ENCODE peak calls at places on chromosome 21, in seven cellular contexts. G is A549, H is heart right ventricle, K is cardiac muscle cell, W is astrocyte of the spinal cord, J is chondrocyte, E is thoracic aorta. A is an unnamed sample.

GRCh38 chr21:45803613-45804340 is 160.3 kb downstream of the PCBP3 start:
- DNase-seq in J (no peak), G (no peak), E (no peak), H (no peak), W (no peak), K (no peak), A (no peak)

GRCh38 chr21:37912616-37913015 is 3.6 kb downstream of the KCNJ6 start:
- DNase-seq in H (no peak), J (no peak), W (no peak), E (no peak), G (no peak), K (no peak), A (no peak)

GRCh38 chr21:42770717-42771502 is 108.4 kb downstream of the WDR4 start:
- DNase-seq in G (no peak), W (no peak), H (no peak), J (no peak), K (no peak), E (no peak), A (no peak)

GRCh38 chr21:29187939-29188338 is 57.5 kb downstream of the MAP3K7CL start:
- DNase-seq in E (no peak), G (no peak), J (no peak), W (peak), K (peak), H (no peak), A (no peak)

GRCh38 chr21:45944601-45945000 is 37.0 kb upstream of the COL6A1 start:
- DNase-seq in E (no peak), G (no peak), H (no peak), K (no peak), W (no peak), J (no peak), A (no peak)

GRCh38 chr21:41124626-41125240 is 43.2 kb upstream of the BACE2 start:
- DNase-seq in H (no peak), K (no peak), J (no peak), E (no peak), G (no peak), W (no peak), A (no peak)

GRCh38 chr21:36902793-36903192 is 63.7 kb downstream of the HLCS start:
- DNase-seq in J (no peak), H (no peak), K (peak), E (no peak), G (no peak), W (peak), A (no peak)

GRCh38 chr21:46454634-46455390 is 3.9 kb upstream of the DIP2A start:
- DNase-seq in H (no peak), G (no peak), J (no peak), E (no peak), K (peak), W (no peak), A (no peak)

GRCh38 chr21:46326110-46326703 is 2.3 kb downstream of the PCNT start:
- DNase-seq in E (no peak), W (no peak), G (no peak), J (no peak), H (no peak), K (no peak), A (no peak)

GRCh38 chr21:34881421-34881820 is 167.7 kb downstream of the RUNX1 start:
- DNase-seq in H (no peak), W (peak), K (peak), J (no peak), E (no peak), G (no peak), A (no peak)

GRCh38 chr21:35079181-35079580 is 30.1 kb upstream of the RUNX1 start:
- DNase-seq in K (no peak), E (no peak), H (no peak), G (no peak), J (no peak), W (no peak), A (no peak)

GRCh38 chr21:42560517-42561179 is 47.0 kb downstream of the SLC37A1 start:
- DNase-seq in W (no peak), K (no peak), H (no peak), E (no peak), J (no peak), G (no peak), A (no peak)

GRCh38 chr21:39979321-39979720 is 112.1 kb downstream of the PCP4 start:
- DNase-seq in J (no peak), E (no peak), W (no peak), H (no peak), G (no peak), K (no peak), A (no peak)

GRCh38 chr21:14382486-14382834 is 486 bp downstream of the HSPA13 start:
- DNase-seq in E (no peak), J (no peak), G (no peak), H (no peak), W (no peak), K (peak), A (no peak)

GRCh38 chr21:38027901-38028300 is 111.6 kb upstream of the KCNJ6 start:
- DNase-seq in E (no peak), J (no peak), H (no peak), W (no peak), G (peak), K (peak), A (no peak)

GRCh38 chr21:45982256-45982757 is 737 bp downstream of the COL6A1 start:
- DNase-seq in H (peak), K (peak), W (no peak), G (no peak), J (no peak), E (no peak), A (peak)

GRCh38 chr21:36499578-36500471 is 19.9 kb upstream of the CLDN14 start:
- DNase-seq in E (no peak), K (peak), H (no peak), G (no peak), J (no peak), W (peak), A (no peak)

GRCh38 chr21:42202321-42202720 is 16.6 kb upstream of the ABCG1 start:
- DNase-seq in E (no peak), K (no peak), G (no peak), W (no peak), J (no peak), H (no peak), A (no peak)

GRCh38 chr21:14707265-14708020 is 161.3 kb upstream of the SAMSN1 start:
- DNase-seq in G (no peak), W (no peak), K (no peak), E (no peak), H (no peak), J (no peak), A (no peak)

GRCh38 chr21:18493420-18493819 is 89.8 kb upstream of the TMPRSS15 start:
- DNase-seq in K (no peak), G (no peak), H (no peak), W (peak), E (no peak), J (no peak), A (no peak)

GRCh38 chr21:41766051-41766882 is 585 bp downstream of the RIPK4 start:
- DNase-seq in J (peak), E (no peak), K (peak), G (no peak), H (no peak), W (no peak), A (no peak)

GRCh38 chr21:35172231-35172630 is 123.1 kb upstream of the RUNX1 start:
- DNase-seq in E (no peak), G (no peak), H (no peak), W (no peak), J (no peak), K (no peak), A (no peak)

GRCh38 chr21:38308010-38308784 is 51.4 kb downstream of the KCNJ15 start:
- DNase-seq in J (no peak), K (peak), E (no peak), G (no peak), H (no peak), W (no peak), A (no peak)

GRCh38 chr21:38159355-38159754 is 97.4 kb upstream of the KCNJ15 start:
- DNase-seq in W (peak), E (peak), H (peak), K (peak), G (no peak), J (no peak), A (peak)

GRCh38 chr21:30340714-30341573 is 3.5 kb upstream of the KRTAP27-1 start:
- DNase-seq in G (peak), J (no peak), K (peak), H (no peak), E (no peak), W (peak), A (peak)

GRCh38 chr21:43279578-43279894 is 110.7 kb downstream of the CRYAA start:
- DNase-seq in E (no peak), W (no peak), J (peak), K (no peak), G (no peak), H (no peak), A (no peak)

GRCh38 chr21:45860493-45861155 is 120.9 kb upstream of the COL6A1 start:
- DNase-seq in K (no peak), E (no peak), W (no peak), G (no peak), H (no peak), J (no peak), A (no peak)

GRCh38 chr21:38277501-38278111 is 20.8 kb downstream of the KCNJ15 start:
- DNase-seq in W (peak), K (peak), E (no peak), G (peak), H (no peak), J (no peak), A (no peak)

GRCh38 chr21:34946385-34947121 is 102.5 kb downstream of the RUNX1 start:
- DNase-seq in E (no peak), H (no peak), G (no peak), J (no peak), W (no peak), K (no peak), A (no peak)

GRCh38 chr21:41250519-41250918 is 66.1 kb upstream of the FAM3B start:
- DNase-seq in W (peak), J (no peak), H (no peak), G (no peak), K (peak), E (no peak), A (no peak)

GRCh38 chr21:34890724-34891609 is 158.1 kb downstream of the RUNX1 start:
- DNase-seq in K (peak), H (no peak), J (no peak), W (peak), G (no peak), E (no peak), A (no peak)

GRCh38 chr21:39611547-39612190 is 1.1 kb upstream of the B3GALT5 start:
- DNase-seq in W (no peak), H (no peak), E (no peak), J (peak), K (no peak), G (no peak), A (no peak)

DNA sequence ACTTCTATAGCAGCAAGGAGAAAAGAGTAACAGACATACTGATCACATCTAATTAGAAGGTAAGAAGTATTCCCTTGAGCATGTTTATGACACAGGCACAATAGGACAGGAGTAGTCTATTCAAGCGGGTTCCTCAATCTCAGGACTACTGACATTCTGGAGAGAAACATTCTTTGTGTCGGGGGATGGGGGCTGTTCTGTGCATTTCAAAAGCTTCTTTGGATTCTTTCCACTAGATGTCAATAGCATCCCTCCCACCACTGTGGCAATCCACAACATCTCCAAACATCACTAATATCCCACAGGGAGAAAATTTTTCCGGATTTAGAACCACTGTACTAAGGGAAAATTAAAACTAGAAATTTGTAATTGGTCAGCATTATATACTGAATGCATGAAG is 56.9 kb downstream of the ADAMTS5 start:
- DNase-seq in G (no peak), J (no peak), W (peak), K (peak), H (no peak), E (no peak), A (peak)
- TF ChIP-seq CTCF in G (no peak), J (peak), W (peak), K (peak), H (peak), E (no peak), A (peak)

GRCh38 chr21:44753357-44753756 is 42.0 kb upstream of the TSPEAR start:
- DNase-seq in K (no peak), H (no peak), E (no peak), W (no peak), J (peak), G (no peak), A (no peak)

GRCh38 chr21:44750675-44751025 is 39.3 kb upstream of the TSPEAR start:
- DNase-seq in K (no peak), E (no peak), J (no peak), W (no peak), G (no peak), H (no peak), A (no peak)

GRCh38 chr21:44751186-44751798 is 39.9 kb upstream of the TSPEAR start:
- DNase-seq in E (no peak), H (no peak), G (no peak), J (peak), K (no peak), W (no peak), A (no peak)

GRCh38 chr21:44751799-44752636 is 40.6 kb upstream of the TSPEAR start:
- DNase-seq in K (no peak), J (peak), E (no peak), W (no peak), G (no peak), H (no peak), A (no peak)

DNA sequence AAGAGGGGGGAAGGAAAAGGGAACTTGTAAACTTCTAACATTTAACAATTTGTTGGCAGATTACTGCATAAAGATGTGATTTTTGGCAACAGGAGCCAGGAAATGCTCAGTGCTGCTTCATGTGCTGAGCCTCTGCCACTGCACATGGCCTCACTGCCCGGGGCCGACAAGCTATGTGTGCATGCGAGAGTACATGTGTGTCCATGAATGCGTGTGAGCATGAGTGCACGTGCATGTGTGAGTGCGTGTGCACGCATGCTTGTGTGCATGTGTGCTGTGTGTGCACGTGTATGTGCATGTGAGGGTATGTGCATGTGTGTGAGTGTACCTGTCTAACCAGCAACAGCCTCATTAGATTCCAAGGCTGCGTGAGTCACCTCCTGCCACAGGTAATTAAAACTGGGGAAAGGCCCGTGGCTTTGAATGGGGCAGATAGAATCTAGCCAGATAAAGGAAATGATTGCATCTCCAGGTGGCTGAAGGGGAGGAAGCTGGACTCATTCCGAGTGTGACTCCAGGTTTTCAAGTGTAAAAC is 41.4 kb upstream of the TSPEAR start:
- DNase-seq in H (no peak), G (no peak), K (peak), W (no peak), E (no peak), J (no peak), A (no peak)
- TF ChIP-seq CTCF in H (no peak), G (no peak), K (no peak), W (no peak), E (no peak), J (no peak), A (no peak)

GRCh38 chr21:17270234-17270633 is 242.6 kb upstream of the CXADR start:
- DNase-seq in H (no peak), K (peak), E (no peak), J (no peak), W (peak), G (peak), A (no peak)
- TF ChIP-seq CTCF in H (peak), K (peak), E (peak), J (peak), W (no peak), G (peak), A (peak)

GRCh38 chr21:23853796-23854379 is 1753.4 kb downstream of the MRPL39 start:
- DNase-seq in K (peak), G (no peak), H (no peak), J (no peak), E (no peak), W (peak), A (no peak)
- TF ChIP-seq CTCF in K (peak), G (no peak), H (peak), J (peak), E (no peak), W (peak), A (peak)

GRCh38 chr21:31548688-31549087 is 110.8 kb upstream of the SOD1 start:
- DNase-seq in E (no peak), W (no peak), J (no peak), G (no peak), H (no peak), K (no peak), A (no peak)
- TF ChIP-seq CTCF in E (no peak), W (no peak), J (no peak), G (no peak), H (no peak), K (no peak), A (no peak)

DNA sequence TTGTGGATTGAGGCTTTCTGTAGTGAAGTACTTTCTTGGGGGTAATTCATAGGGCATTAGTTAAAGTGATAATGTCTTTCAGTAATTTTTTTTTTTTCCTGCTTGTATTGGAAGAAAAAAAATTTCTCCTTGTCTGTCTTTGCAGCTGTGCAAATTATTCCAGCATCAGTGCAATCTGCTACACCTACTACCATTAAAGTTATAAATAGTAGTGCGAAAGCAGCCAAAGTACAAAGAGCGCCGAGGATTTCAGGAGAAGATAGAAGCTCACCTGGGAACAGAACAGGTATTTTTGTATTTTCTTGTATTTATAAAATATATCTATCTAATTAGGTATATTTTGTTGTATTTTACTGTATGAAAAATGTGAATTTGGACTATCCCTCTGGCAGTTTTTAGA is 29.3 kb downstream of the GABPA start:
- DNase-seq in G (no peak), K (no peak), E (no peak), J (no peak), W (no peak), H (no peak), A (no peak)
- TF ChIP-seq CTCF in G (no peak), K (no peak), E (no peak), J (no peak), W (no peak), H (no peak), A (no peak)

GRCh38 chr21:16082038-16082816 is 352.4 kb downstream of the USP25 start:
- DNase-seq in W (peak), J (no peak), E (no peak), K (peak), H (no peak), G (no peak), A (no peak)
- TF ChIP-seq CTCF in W (peak), J (peak), E (peak), K (peak), H (peak), G (peak), A (peak)

GRCh38 chr21:21003701-21004100 is 5.5 kb downstream of the NCAM2 start:
- DNase-seq in J (no peak), K (peak), G (no peak), E (no peak), H (no peak), W (peak), A (peak)
- TF ChIP-seq CTCF in J (peak), K (peak), G (no peak), E (no peak), H (peak), W (peak), A (peak)

GRCh38 chr21:33855190-33855589 is 60.4 kb downstream of the ATP5PO start:
- DNase-seq in K (no peak), G (no peak), E (no peak), H (no peak), W (no peak), J (peak), A (no peak)
- TF ChIP-seq CTCF in K (peak), G (no peak), E (no peak), H (no peak), W (no peak), J (no peak), A (no peak)